ENCODE peak calls at places on chromosomes 6 and 20, in nine cellular contexts. I is fibroblast of lung, M is COR-L47, G is lower lobe of right lung, B is ACHN, Y is mesothelial cell of epicardium, T is smooth muscle cell of the brain vasculature, J is mesendoderm, H is astrocyte. X is an unnamed sample.

GRCh38 chr20:19934792-19935491 is 82.2 kb upstream of the NAA20 start:
- DNase-seq in I (no peak), M (no peak), J (no peak), Y (no peak), B (no peak), H (no peak), G (peak), T (no peak), X (no peak)

GRCh38 chr6:113414511-113414910 is 442.6 kb upstream of the MARCKS start:
- DNase-seq in J (no peak), T (no peak), B (peak), I (peak), G (no peak), H (peak), M (no peak), Y (no peak), X (peak)

GRCh38 chr6:121897337-121897760 is 461.9 kb downstream of the GJA1 start:
- DNase-seq in G (no peak), Y (no peak), I (no peak), J (no peak), M (no peak), H (peak), T (no peak), B (peak), X (no peak)

GRCh38 chr6:70667256-70667710 is 400 bp upstream of the SMAP1 start:
- DNase-seq in G (no peak), H (no peak), J (no peak), T (no peak), B (peak), Y (no peak), I (peak), M (no peak), X (no peak)

GRCh38 chr6:71433441-71433840 is 144.8 kb downstream of the OGFRL1 start:
- DNase-seq in T (no peak), M (no peak), Y (no peak), B (no peak), J (no peak), I (no peak), G (no peak), H (no peak), X (no peak)

GRCh38 chr20:43459022-43459942 is 1.6 kb downstream of the SRSF6 start:
- DNase-seq in G (no peak), B (no peak), J (peak), H (no peak), Y (no peak), I (peak), T (no peak), M (no peak), X (no peak)

GRCh38 chr6:35624341-35625070 is 64.2 kb downstream of the FKBP5 start:
- DNase-seq in B (peak), M (no peak), G (no peak), H (no peak), I (peak), T (no peak), Y (no peak), J (peak), X (peak)

GRCh38 chr6:89853068-89853467 is 23.4 kb downstream of the CASP8AP2 start:
- DNase-seq in G (no peak), J (no peak), B (no peak), Y (no peak), T (no peak), I (no peak), M (no peak), H (peak), X (peak)

GRCh38 chr6:130105996-130106704 is 87.8 kb downstream of the L3MBTL3 start:
- DNase-seq in Y (no peak), J (no peak), T (no peak), H (no peak), G (no peak), M (no peak), B (no peak), I (no peak), X (no peak)

GRCh38 chr20:50560867-50561266 is 50.7 kb downstream of the PTPN1 start:
- DNase-seq in G (no peak), J (no peak), Y (no peak), I (no peak), T (no peak), H (no peak), B (no peak), M (no peak), X (no peak)

GRCh38 chr20:37538003-37538402 is 10.3 kb upstream of the BLCAP start:
- DNase-seq in G (no peak), J (no peak), M (no peak), H (peak), Y (no peak), I (peak), B (peak), T (no peak), X (peak)

GRCh38 chr20:39108746-39109145 is 146.6 kb downstream of the DHX35 start:
- DNase-seq in B (no peak), I (no peak), Y (no peak), M (no peak), H (peak), J (peak), G (no peak), T (no peak), X (peak)

GRCh38 chr6:134058622-134059366 is 6.4 kb upstream of the SLC2A12 start:
- DNase-seq in I (no peak), H (no peak), T (no peak), G (no peak), M (no peak), Y (no peak), B (no peak), J (peak), X (peak)

GRCh38 chr20:14935285-14935684 is 597.9 kb upstream of the FLRT3 start:
- DNase-seq in H (no peak), T (no peak), I (no peak), M (no peak), B (no peak), G (no peak), J (peak), Y (no peak), X (no peak)

GRCh38 chr6:163956571-163957407 is 542.3 kb downstream of the QKI start:
- DNase-seq in I (peak), Y (peak), B (peak), J (peak), H (peak), M (peak), G (peak), T (no peak), X (peak)

GRCh38 chr6:140360651-140361050 is 986.2 kb upstream of the CITED2 start:
- DNase-seq in I (peak), T (no peak), G (no peak), M (no peak), Y (no peak), B (no peak), J (peak), H (peak), X (peak)

GRCh38 chr6:27931209-27931608 is 19.0 kb upstream of the OR2B2 start:
- DNase-seq in M (no peak), J (no peak), Y (no peak), H (no peak), G (no peak), T (no peak), B (no peak), I (no peak), X (no peak)

GRCh38 chr20:23857954-23858565 is 21.5 kb downstream of the CST5 start:
- DNase-seq in Y (no peak), M (no peak), B (no peak), I (no peak), T (no peak), J (peak), H (no peak), G (no peak), X (no peak)

GRCh38 chr6:169953686-169954085 is 202.3 kb downstream of the ERMARD start:
- DNase-seq in I (no peak), J (no peak), M (no peak), G (no peak), T (no peak), B (no peak), Y (peak), H (no peak), X (no peak)

GRCh38 chr6:142438898-142439297 is 137.1 kb downstream of the ADGRG6 start:
- DNase-seq in J (no peak), I (no peak), M (no peak), H (no peak), G (no peak), T (no peak), Y (no peak), B (no peak), X (no peak)

GRCh38 chr20:45342863-45343444 is 5.3 kb downstream of the SDC4 start:
- DNase-seq in G (no peak), H (no peak), J (no peak), M (peak), Y (no peak), I (no peak), T (no peak), B (no peak), X (no peak)

GRCh38 chr20:15867899-15868298 is 705.3 kb downstream of the KIF16B start:
- DNase-seq in G (no peak), T (no peak), M (no peak), B (no peak), I (no peak), J (peak), H (no peak), Y (no peak), X (no peak)

GRCh38 chr20:60389441-60389840 is 431.2 kb downstream of the CDH26 start:
- DNase-seq in G (no peak), H (no peak), J (no peak), T (no peak), Y (no peak), M (no peak), I (no peak), B (no peak), X (no peak)

GRCh38 chr6:63804381-63804956 is 168.9 kb downstream of the PHF3 start:
- DNase-seq in I (peak), J (peak), G (no peak), Y (no peak), B (peak), M (no peak), H (peak), T (no peak), X (peak)

GRCh38 chr6:147689398-147689797 is 180.9 kb downstream of the SAMD5 start:
- DNase-seq in Y (no peak), G (no peak), T (no peak), M (no peak), H (no peak), J (no peak), B (no peak), I (no peak), X (no peak)

GRCh38 chr6:27700337-27700736 is 211.9 kb downstream of the OR2B2 start:
- DNase-seq in B (no peak), G (no peak), H (no peak), Y (no peak), J (no peak), T (no peak), I (no peak), M (no peak), X (no peak)

GRCh38 chr6:113776998-113777397 is 80.1 kb upstream of the MARCKS start:
- DNase-seq in Y (no peak), B (no peak), G (no peak), M (no peak), H (peak), J (peak), I (no peak), T (no peak), X (no peak)

GRCh38 chr6:56521454-56521853 is 121.2 kb downstream of the DST start:
- DNase-seq in I (no peak), B (no peak), T (no peak), J (no peak), H (no peak), Y (no peak), M (no peak), G (no peak), X (no peak)